ENCODE peak calls at places on chromosomes 1 and 21, in eight cellular contexts. G is GM12892; I is stimulated activated CD4-positive, alpha-beta T cell treated with anti-CD3 and anti-CD28 coated beads, Interleukin-2, amount 100 ng/mL, for 48 hours; N is activated CD4-positive, alpha-beta T cell treated with anti-CD3 and anti-CD28 coated beads, Interleukin-2, amount 50 U/mL, for 48 hours; H is omental fat pad; S is mucosa of descending colon; Y is sciatic nerve; B is testis. J is an unnamed sample.

GRCh38 chr1:39411526-39411925 is 79.9 kb upstream of the BMP8A start:
- DNase-seq in G (no peak), I (no peak), N (no peak), H (no peak), S (no peak), Y (no peak), B (no peak), J (no peak)

GRCh38 chr21:34260598-34260997 is 103.2 kb upstream of the KCNE2 start:
- DNase-seq in G (no peak), I (no peak), N (no peak), H (no peak), S (no peak), Y (no peak), B (no peak), J (no peak)

GRCh38 chr1:11473635-11474034 is 5.3 kb upstream of the DISP3 start:
- DNase-seq in G (no peak), I (peak), N (peak), H (no peak), S (peak), Y (no peak), B (peak), J (peak)

GRCh38 chr1:177287996-177288395 is 117.2 kb downstream of the BRINP2 start:
- DNase-seq in G (no peak), I (no peak), N (no peak), H (no peak), S (no peak), Y (no peak), B (no peak), J (no peak)

GRCh38 chr1:33359931-33360330 is 39.0 kb upstream of the A3GALT2 start:
- DNase-seq in G (no peak), I (no peak), N (no peak), H (no peak), S (no peak), Y (no peak), B (no peak), J (no peak)

GRCh38 chr1:9476790-9477463 is 62.3 kb upstream of the SLC25A33 start:
- DNase-seq in G (no peak), I (no peak), N (no peak), H (no peak), S (no peak), Y (no peak), B (no peak), J (no peak)

GRCh38 chr1:151443846-151444790 is 15.2 kb downstream of the POGZ start:
- DNase-seq in G (peak), I (peak), N (peak), H (peak), S (peak), Y (no peak), B (peak), J (peak)

GRCh38 chr1:58652351-58653184 is 47.3 kb downstream of the MYSM1 start:
- DNase-seq in G (peak), I (peak), N (peak), H (peak), S (peak), Y (peak), B (peak), J (peak)

GRCh38 chr1:248849152-248849551 is 9.7 kb downstream of the ZNF692 start:
- DNase-seq in G (no peak), I (no peak), N (no peak), H (no peak), S (no peak), Y (peak), B (no peak), J (no peak)

GRCh38 chr1:188425687-188426086 is 1596.9 kb downstream of the PLA2G4A start:
- DNase-seq in G (no peak), I (no peak), N (no peak), H (no peak), S (no peak), Y (no peak), B (no peak), J (no peak)

GRCh38 chr1:193427524-193427923 is 241.1 kb upstream of the B3GALT2 start:
- DNase-seq in G (no peak), I (no peak), N (no peak), H (no peak), S (no peak), Y (no peak), B (no peak), J (no peak)

GRCh38 chr1:61659061-61659460 is 65.9 kb downstream of the TM2D1 start:
- DNase-seq in G (no peak), I (no peak), N (no peak), H (no peak), S (no peak), Y (no peak), B (no peak), J (no peak)

GRCh38 chr21:34537838-34538237 is 25.8 kb upstream of the KCNE1 start:
- DNase-seq in G (no peak), I (no peak), N (no peak), H (no peak), S (no peak), Y (no peak), B (no peak), J (no peak)

GRCh38 chr1:44002606-44003157 is 11.3 kb downstream of the CCDC24 start:
- DNase-seq in G (no peak), I (no peak), N (no peak), H (no peak), S (no peak), Y (no peak), B (no peak), J (no peak)

GRCh38 chr21:45592208-45592619 is 50.0 kb upstream of the SLC19A1 start:
- DNase-seq in G (peak), I (peak), N (peak), H (no peak), S (peak), Y (peak), B (no peak), J (no peak)

GRCh38 chr1:5688479-5689077 is 303.6 kb downstream of the NPHP4 start:
- DNase-seq in G (no peak), I (no peak), N (no peak), H (no peak), S (peak), Y (no peak), B (no peak), J (peak)

GRCh38 chr1:162391790-162392563 is 10.4 kb downstream of the C1orf226 start:
- DNase-seq in G (no peak), I (no peak), N (peak), H (no peak), S (no peak), Y (no peak), B (peak), J (peak)

GRCh38 chr1:28507247-28507645 is 1.4 kb downstream of the RCC1 start:
- DNase-seq in G (no peak), I (no peak), N (peak), H (no peak), S (no peak), Y (no peak), B (no peak), J (peak)

GRCh38 chr1:151596166-151596933 is 15.5 kb upstream of the SNX27 start:
- DNase-seq in G (no peak), I (no peak), N (no peak), H (no peak), S (no peak), Y (no peak), B (peak), J (no peak)

GRCh38 chr1:36156329-36157114 is 562 bp downstream of the MAP7D1 start:
- DNase-seq in G (peak), I (peak), N (peak), H (peak), S (peak), Y (peak), B (peak), J (peak)